ENCODE peak calls at places on chromosomes 16 and 17, in five cellular contexts. S is cardiac muscle cell, W is OCI-LY7, F is colonic mucosa, C is body of pancreas. O is an unnamed sample. For H3K9me3, the result is how much of the 10 kb centered on the place peaks cover.

GRCh38 chr17:81135503-81136283 is 29.6 kb upstream of the PVALEF start:
- DNase-seq in C (no peak), W (no peak), S (no peak), F (no peak), O (no peak)

GRCh38 chr17:50209472-50210248 is 8.2 kb upstream of the COL1A1 start:
- DNase-seq in W (no peak), F (peak), S (peak), C (peak), O (peak)

GRCh38 chr17:28370035-28370743 is at the start of gene VTN:
- DNase-seq in S (peak), F (no peak), W (no peak), C (peak), O (peak)

GRCh38 chr16:879461-879861 is 78.9 kb upstream of the GNG13 start:
- DNase-seq in F (no peak), W (no peak), S (no peak), C (no peak), O (no peak)

GRCh38 chr17:65824901-65825300 is 263.5 kb upstream of the AXIN2 start:
- DNase-seq in W (no peak), S (no peak), C (no peak), F (no peak), O (no peak)

GRCh38 chr17:55120651-55121050 is 144.1 kb upstream of the HLF start:
- DNase-seq in F (no peak), S (no peak), W (no peak), C (no peak), O (no peak)

GRCh38 chr16:85449885-85450245 is 163.3 kb upstream of the GSE1 start:
- DNase-seq in W (peak), F (no peak), S (no peak), C (no peak), O (no peak)

GRCh38 chr16:54456291-54456690 is 169.7 kb upstream of the IRX3 start:
- DNase-seq in C (no peak), F (no peak), W (no peak), S (no peak), O (no peak)

GRCh38 chr17:83133302-83134121 is 54.1 kb downstream of the METRNL start:
- DNase-seq in S (no peak), W (no peak), F (peak), C (no peak), O (peak)

GRCh38 chr16:74257061-74257460 is 39.6 kb upstream of the PSMD7 start:
- DNase-seq in S (no peak), F (no peak), W (peak), C (no peak), O (no peak)

GRCh38 chr16:53220585-53220984 is 165.8 kb downstream of the CHD9 start:
- DNase-seq in C (no peak), F (no peak), W (peak), S (peak), O (peak)

DNA sequence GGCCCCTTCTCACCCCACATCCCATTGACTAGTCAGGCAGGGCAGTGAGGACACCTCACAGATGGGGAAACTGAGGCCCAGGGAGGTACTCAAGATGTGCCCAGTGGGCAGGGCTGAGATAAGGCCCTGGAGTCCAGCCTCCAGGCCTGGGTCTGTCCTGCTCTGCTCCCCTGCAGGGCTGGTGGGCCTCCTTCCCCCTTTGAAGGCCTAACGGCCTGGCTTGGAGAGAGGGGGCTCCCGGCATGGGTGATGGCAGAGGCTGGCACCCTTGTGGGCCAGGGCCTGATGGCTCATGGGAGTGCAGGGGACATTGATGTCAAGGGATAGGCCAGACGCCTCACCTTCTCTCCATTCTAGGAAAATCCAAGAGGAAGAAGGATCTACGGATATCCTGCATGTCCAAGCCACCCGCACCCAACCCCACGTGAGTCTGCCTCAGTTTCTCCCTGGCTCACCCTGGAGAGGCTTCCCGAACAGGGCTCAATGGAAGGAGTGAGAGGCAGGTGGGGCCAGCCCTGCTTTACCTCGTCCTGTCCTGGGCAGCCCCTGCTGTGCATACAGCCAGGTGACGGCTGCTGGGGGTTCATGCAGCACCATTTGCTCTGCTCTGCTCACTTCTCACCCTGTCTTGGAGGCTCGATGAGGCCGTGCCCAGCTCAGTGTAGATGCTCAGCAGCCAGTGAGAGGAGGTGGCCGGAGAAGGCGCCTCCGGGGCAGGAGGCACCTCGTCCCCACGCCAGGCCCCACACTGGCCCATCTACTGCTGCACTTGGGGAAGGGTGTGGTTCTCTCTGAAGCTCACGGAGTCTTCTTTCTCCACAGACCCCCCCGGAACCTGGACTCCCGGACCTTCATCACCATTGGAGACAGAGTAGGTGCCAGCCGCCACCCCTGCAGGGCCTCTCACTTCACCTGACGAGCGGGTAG is 13.8 kb downstream of the MAP2K3 start:
- DNase-seq in S (no peak), W (no peak), C (no peak), F (no peak), O (no peak)
- H3K9me3 ChIP-seq in S (under half), W (under half), C (under half), F (under half), O (under half)

DNA sequence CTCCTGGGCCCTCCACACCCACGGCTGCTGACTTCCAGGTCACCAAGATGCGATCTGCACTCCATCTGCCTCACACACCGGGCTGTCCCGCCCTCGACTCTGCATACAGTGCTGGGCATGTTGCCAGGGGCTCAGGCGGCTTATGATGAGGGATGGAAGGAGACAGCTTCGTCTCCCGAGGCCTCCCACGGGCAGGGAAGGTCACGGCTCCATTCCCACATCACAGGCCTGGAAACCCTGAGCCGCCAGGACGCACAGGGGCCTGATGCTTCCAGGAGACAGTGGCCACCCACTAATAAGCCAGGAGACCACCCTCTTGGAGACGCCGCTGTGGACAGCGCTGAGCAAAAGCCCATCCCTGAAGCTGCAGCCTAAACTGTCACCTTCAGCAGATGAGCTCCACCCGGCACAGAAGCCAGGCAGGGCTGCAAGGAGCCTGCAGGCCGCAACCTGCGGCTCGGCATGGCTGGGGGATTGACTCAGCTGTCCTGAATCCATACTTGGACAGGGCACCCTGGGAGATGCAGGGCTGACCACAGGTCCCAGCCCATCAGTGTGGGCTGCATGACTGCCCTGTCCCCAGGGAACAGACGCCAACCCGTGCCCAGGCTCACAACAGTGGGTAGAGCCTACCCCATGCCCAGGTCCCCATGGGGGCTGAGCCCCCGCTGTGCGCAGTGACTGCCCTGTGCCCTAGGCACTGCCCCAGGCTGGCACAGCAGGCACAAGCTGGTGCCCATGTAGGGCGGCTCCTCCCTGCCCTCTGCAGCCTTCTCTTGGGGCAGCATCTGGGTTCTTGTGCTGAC is 34.4 kb downstream of the SLC7A5 start:
- DNase-seq in F (no peak), C (no peak), S (peak), W (no peak), O (peak)
- H3K27ac ChIP-seq in F (no peak), C (no peak), S (peak), W (no peak), O (peak)

GRCh38 chr16:89022051-89022836 is 45.2 kb upstream of the CBFA2T3 start:
- DNase-seq in F (no peak), S (no peak), W (no peak), C (no peak), O (no peak)
- TF ChIP-seq CTCF in F (no peak), S (no peak), W (no peak), C (no peak), O (no peak)

DNA sequence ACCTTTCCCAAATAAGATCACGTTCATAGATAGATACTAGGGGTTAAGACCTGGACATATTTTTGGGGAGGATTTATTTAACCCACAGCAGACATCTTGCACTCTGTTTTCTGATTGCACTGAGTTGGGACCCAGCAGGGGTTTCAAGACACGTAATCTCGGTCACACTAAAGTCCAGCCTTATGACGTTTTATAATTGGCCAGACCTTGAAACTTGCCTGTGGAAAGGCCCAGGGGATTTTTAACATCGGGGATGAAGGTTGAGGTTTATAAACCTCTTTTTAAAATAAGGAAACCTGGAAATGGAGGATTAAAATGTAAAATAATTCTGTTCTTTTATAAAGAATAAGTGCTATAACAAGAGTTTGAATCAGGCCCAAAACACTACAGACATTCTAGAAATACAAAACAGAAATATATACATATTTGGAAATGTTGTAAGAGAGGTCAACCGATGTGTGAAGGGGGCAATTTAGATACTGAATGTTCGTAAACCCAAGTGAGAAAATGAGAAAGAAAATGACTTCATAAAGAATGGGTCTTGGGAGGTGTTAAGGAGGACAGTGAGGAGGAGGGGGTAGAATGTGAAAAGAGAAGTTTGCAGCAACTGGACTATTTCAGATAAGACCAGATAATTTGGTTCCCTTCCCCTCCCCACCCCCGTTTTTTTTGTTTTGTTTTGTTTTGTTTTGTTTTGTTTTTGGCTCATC is 61.1 kb upstream of the NOL11 start:
- DNase-seq in C (no peak), S (no peak), F (no peak), W (no peak), O (peak)
- H3K9me3 ChIP-seq in C (under half), S (under half), F (under half), W (under half), O (under half)

GRCh38 chr17:11330871-11331270 is 89.9 kb downstream of the SHISA6 start:
- DNase-seq in S (peak), F (no peak), C (no peak), W (no peak), O (no peak)
- H3K27ac ChIP-seq in S (no peak), F (no peak), C (no peak), W (no peak), O (no peak)

DNA sequence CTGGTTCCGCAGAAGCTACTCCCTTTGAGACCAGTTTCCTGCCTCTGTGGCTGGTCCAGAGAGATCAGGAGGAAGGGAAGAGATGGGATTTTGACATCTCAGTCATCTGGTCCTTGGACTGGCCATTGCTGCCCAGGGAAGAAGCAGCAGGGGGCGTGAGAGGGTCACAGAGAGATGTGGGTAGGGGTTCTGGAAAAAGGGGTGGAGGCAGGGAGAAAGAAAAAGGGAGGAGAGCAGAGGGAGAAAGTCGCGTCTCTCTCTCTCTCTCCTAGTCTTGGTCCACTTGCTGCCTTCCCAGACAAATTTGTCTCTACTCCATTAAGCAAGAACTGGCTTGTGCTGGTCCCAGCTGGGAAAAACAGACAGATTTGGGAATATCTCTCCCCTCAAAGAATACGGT is 4.4 kb downstream of the SHBG start:
- DNase-seq in C (peak), S (peak), F (peak), W (no peak), O (peak)
- TF ChIP-seq CTCF in C (peak), S (peak), F (no peak), W (peak), O (peak)

GRCh38 chr16:35447010-35447558 is 1987.7 kb downstream of the TP53TG3F start:
- DNase-seq in C (no peak), F (no peak), W (no peak), S (no peak), O (no peak)
- H3K9me3 ChIP-seq in C (under half), F (under half), W (under half), S (under half), O (under half)